ENCODE peak calls at places on chromosomes 6 and 20, in four cellular contexts. One of them, this sample, is unnamed.

GRCh38 chr6:56742122-56742791 is 99.6 kb upstream of the DST start:
- DNase-seq in ovary: no peak
- DNase-seq in cardiac fibroblast: peak
- DNase-seq in uterus: no peak
- DNase-seq in this sample: no peak

GRCh38 chr6:133923938-133924593 is 29.0 kb upstream of the TBPL1 start:
- DNase-seq in ovary: peak
- DNase-seq in cardiac fibroblast: peak
- DNase-seq in uterus: peak
- DNase-seq in this sample: peak

GRCh38 chr6:52881996-52882841 is 27.3 kb downstream of the GSTA3 start:
- DNase-seq in ovary: peak
- DNase-seq in cardiac fibroblast: peak
- DNase-seq in uterus: peak
- DNase-seq in this sample: peak

GRCh38 chr20:35404614-35405259 is 7.0 kb downstream of the UQCC1 start:
- DNase-seq in ovary: no peak
- DNase-seq in uterus: no peak
- DNase-seq in cardiac fibroblast: no peak
- DNase-seq in this sample: no peak

GRCh38 chr6:168671028-168671862 is 230.3 kb downstream of the SMOC2 start:
- DNase-seq in cardiac fibroblast: no peak
- DNase-seq in uterus: peak
- DNase-seq in ovary: no peak
- DNase-seq in this sample: no peak

GRCh38 chr20:51531141-51531710 is 11.3 kb downstream of the NFATC2 start:
- DNase-seq in cardiac fibroblast: no peak
- DNase-seq in ovary: no peak
- DNase-seq in uterus: no peak
- DNase-seq in this sample: no peak

GRCh38 chr6:10555625-10556309 is 34.6 kb downstream of the GCNT2 start:
- DNase-seq in uterus: peak
- DNase-seq in ovary: no peak
- DNase-seq in cardiac fibroblast: peak
- DNase-seq in this sample: peak

GRCh38 chr20:6180531-6180930 is 57.7 kb upstream of the FERMT1 start:
- DNase-seq in cardiac fibroblast: no peak
- DNase-seq in uterus: no peak
- DNase-seq in ovary: no peak
- DNase-seq in this sample: no peak

GRCh38 chr6:37917568-37917967 is 98.0 kb downstream of the ZFAND3 start:
- DNase-seq in uterus: no peak
- DNase-seq in cardiac fibroblast: no peak
- DNase-seq in ovary: no peak
- DNase-seq in this sample: no peak

GRCh38 chr20:63977392-63978276 is 1.8 kb downstream of the SAMD10 start:
- DNase-seq in cardiac fibroblast: peak
- DNase-seq in ovary: no peak
- DNase-seq in uterus: no peak
- DNase-seq in this sample: no peak

GRCh38 chr20:63176035-63176434 is 39.9 kb downstream of the YTHDF1 start:
- DNase-seq in uterus: no peak
- DNase-seq in ovary: no peak
- DNase-seq in cardiac fibroblast: no peak
- DNase-seq in this sample: no peak

GRCh38 chr6:134814076-134814709 is 135.7 kb downstream of the ALDH8A1 start:
- DNase-seq in uterus: no peak
- DNase-seq in ovary: no peak
- DNase-seq in cardiac fibroblast: peak
- DNase-seq in this sample: no peak

GRCh38 chr6:7479801-7480266 is 61.6 kb upstream of the DSP start:
- DNase-seq in ovary: no peak
- DNase-seq in cardiac fibroblast: peak
- DNase-seq in uterus: no peak
- DNase-seq in this sample: peak

GRCh38 chr6:167350731-167351655 is 26.1 kb downstream of the TTLL2 start:
- DNase-seq in ovary: peak
- DNase-seq in cardiac fibroblast: peak
- DNase-seq in uterus: peak
- DNase-seq in this sample: peak

GRCh38 chr20:3115190-3116107 is 30.9 kb upstream of the AVP start:
- DNase-seq in uterus: no peak
- DNase-seq in cardiac fibroblast: peak
- DNase-seq in ovary: no peak
- DNase-seq in this sample: no peak
- TF ChIP-seq CTCF in uterus: peak
- TF ChIP-seq CTCF in cardiac fibroblast: peak
- TF ChIP-seq CTCF in ovary: peak
- TF ChIP-seq CTCF in this sample: peak

DNA sequence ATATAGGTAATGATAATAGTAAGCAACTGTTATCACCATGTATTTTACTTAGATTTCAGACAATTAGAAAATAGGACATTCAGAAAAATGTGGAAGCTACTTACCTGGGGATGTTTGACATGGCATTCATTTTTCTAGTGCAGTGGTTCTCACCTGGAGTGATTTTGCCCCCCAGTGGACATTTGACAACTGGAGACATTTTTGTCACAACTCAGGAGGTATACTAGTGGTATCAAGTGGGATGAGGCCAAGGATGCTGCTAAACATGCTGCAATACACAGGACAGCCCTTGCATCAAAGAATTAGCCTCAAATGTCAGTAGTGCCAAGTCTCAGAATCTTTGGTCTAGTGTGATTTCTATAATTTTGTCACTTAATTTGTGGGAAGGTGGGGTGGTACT is 36.1 kb downstream of the NUS1 start:
- DNase-seq in uterus: no peak
- DNase-seq in cardiac fibroblast: no peak
- DNase-seq in ovary: no peak
- DNase-seq in this sample: no peak
- TF ChIP-seq CTCF in uterus: no peak
- TF ChIP-seq CTCF in cardiac fibroblast: no peak
- TF ChIP-seq CTCF in ovary: no peak
- TF ChIP-seq CTCF in this sample: no peak

DNA sequence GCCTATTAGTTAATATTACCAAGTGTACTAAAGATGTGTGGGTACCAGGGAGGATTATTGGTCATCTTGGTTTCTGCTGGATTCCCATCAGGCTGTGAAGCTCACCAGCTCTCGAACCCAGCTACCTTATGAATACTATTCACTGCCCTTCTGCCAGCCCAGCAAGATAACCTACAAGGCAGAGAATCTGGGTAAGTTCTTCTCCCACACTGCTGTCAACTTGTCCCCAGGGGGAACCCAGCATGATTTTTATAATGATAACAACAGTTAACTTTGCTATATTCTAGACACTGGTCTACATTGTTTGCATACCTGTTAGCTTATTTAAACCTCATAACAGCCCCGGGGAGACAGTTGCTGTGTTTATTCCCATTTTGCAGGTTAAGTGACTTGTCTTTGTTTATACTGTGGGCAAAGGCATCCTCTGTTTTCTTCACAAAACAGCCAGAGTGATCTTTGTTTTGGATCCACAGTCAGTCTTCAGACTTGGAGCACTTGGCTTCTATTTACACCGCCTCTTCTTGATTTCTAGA is 26.5 kb downstream of the TM9SF4 start:
- DNase-seq in uterus: no peak
- DNase-seq in cardiac fibroblast: no peak
- DNase-seq in ovary: no peak
- DNase-seq in this sample: no peak
- TF ChIP-seq CTCF in uterus: no peak
- TF ChIP-seq CTCF in cardiac fibroblast: no peak
- TF ChIP-seq CTCF in ovary: no peak
- TF ChIP-seq CTCF in this sample: no peak

GRCh38 chr6:43912598-43913387 is 142.8 kb downstream of the VEGFA start:
- DNase-seq in ovary: no peak
- DNase-seq in uterus: no peak
- DNase-seq in cardiac fibroblast: no peak
- DNase-seq in this sample: no peak
- TF ChIP-seq CTCF in ovary: no peak
- TF ChIP-seq CTCF in uterus: no peak
- TF ChIP-seq CTCF in cardiac fibroblast: no peak
- TF ChIP-seq CTCF in this sample: no peak

DNA sequence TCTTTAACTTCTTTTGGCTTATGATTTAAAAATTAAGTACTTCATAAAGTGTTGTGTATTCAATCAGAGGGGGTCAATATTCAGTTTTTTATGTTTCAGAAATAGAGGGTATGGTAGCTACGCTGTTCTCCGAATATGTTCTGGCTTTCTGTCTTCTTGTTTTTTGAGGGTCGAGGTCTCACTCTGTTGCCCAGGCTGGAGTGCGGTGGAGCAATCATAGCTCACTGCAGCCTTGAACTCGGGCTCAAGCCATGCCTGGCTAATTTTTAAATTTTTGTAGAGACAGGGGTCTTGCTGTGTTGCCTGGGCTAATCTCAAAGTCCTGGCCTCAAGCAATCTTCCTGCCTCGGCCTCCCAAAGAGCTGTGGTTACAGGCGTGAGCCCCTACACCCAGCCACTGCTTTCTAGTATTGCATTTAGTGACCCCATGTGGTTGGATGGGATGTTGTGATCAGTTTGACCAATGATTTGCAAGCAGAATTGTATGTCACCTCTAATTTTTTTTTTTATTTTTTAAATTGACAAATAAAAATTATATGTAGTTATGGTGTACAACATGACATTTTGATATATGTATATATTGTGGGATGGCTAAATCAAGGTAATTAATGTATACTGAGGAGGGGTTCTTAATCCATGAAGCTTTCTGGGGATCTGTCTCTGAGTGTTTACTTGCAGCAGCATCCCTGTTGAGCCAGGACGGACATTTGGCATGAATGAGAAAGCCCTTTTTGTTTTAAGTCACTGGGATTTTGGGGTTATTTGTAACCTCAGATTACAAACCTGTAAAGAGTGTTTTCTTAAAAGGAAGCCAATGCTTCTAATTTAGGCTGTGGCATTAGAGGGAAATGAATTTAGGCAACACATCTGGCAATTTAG is 38.5 kb upstream of the DEK start:
- DNase-seq in ovary: no peak
- DNase-seq in cardiac fibroblast: peak
- DNase-seq in uterus: no peak
- DNase-seq in this sample: no peak
- TF ChIP-seq CTCF in ovary: no peak
- TF ChIP-seq CTCF in cardiac fibroblast: no peak
- TF ChIP-seq CTCF in uterus: no peak
- TF ChIP-seq CTCF in this sample: no peak

This sample was measured in lung.